ENCODE peak calls at places on chromosomes 3 and 15, in five cellular contexts. R, V, D, B and M are unnamed samples.

GRCh38 chr3:110069641-110070538 is 732.5 kb upstream of the DPPA4 start:
- DNase-seq in R (no peak), V (peak), D (no peak), B (no peak), M (no peak)

GRCh38 chr3:35505181-35505580 is 134.1 kb upstream of the ARPP21 start:
- DNase-seq in R (peak), V (no peak), D (no peak), B (no peak), M (no peak)

GRCh38 chr3:58260261-58260731 is 22.7 kb downstream of the ABHD6 start:
- DNase-seq in R (no peak), V (peak), D (no peak), B (peak), M (no peak)

GRCh38 chr15:39581501-39582285 is 814 bp downstream of the THBS1 start:
- DNase-seq in R (no peak), V (peak), D (peak), B (no peak), M (no peak)

GRCh38 chr3:191461113-191461595 is at the start of gene PYDC2:
- DNase-seq in R (no peak), V (no peak), D (no peak), B (no peak), M (no peak)

GRCh38 chr3:127043731-127044510 is 61.0 kb downstream of the PLXNA1 start:
- DNase-seq in R (no peak), V (no peak), D (no peak), B (no peak), M (no peak)

GRCh38 chr3:43533009-43533408 is 88.8 kb downstream of the ANO10 start:
- DNase-seq in R (no peak), V (no peak), D (no peak), B (no peak), M (no peak)

GRCh38 chr15:22979699-22980188 is 424 bp downstream of the CYFIP1 start:
- DNase-seq in R (no peak), V (no peak), D (no peak), B (no peak), M (peak)

GRCh38 chr15:80099246-80099645 is 39.8 kb downstream of the ZFAND6 start:
- DNase-seq in R (no peak), V (peak), D (no peak), B (no peak), M (no peak)

GRCh38 chr3:71593106-71593505 is 9.6 kb upstream of the FOXP1 start:
- DNase-seq in R (no peak), V (no peak), D (no peak), B (no peak), M (no peak)

GRCh38 chr3:176120507-176120906 is 1076.8 kb downstream of the TBL1XR1 start:
- DNase-seq in R (no peak), V (no peak), D (no peak), B (no peak), M (no peak)

GRCh38 chr3:8505621-8506020 is 4.0 kb downstream of the LMCD1 start:
- DNase-seq in R (no peak), V (no peak), D (peak), B (no peak), M (no peak)

GRCh38 chr3:186950402-186951093 is 20.2 kb downstream of the ST6GAL1 start:
- DNase-seq in R (no peak), V (no peak), D (no peak), B (no peak), M (no peak)

GRCh38 chr3:20683912-20684311 is 497.9 kb upstream of the SGO1 start:
- DNase-seq in R (no peak), V (peak), D (no peak), B (no peak), M (no peak)

GRCh38 chr3:186021673-186022362 is 84.0 kb upstream of the TRA2B start:
- DNase-seq in R (no peak), V (peak), D (no peak), B (no peak), M (no peak)

GRCh38 chr3:37458162-37458895 is 283.9 kb upstream of the LRRFIP2 start:
- DNase-seq in R (no peak), V (no peak), D (no peak), B (no peak), M (no peak)

GRCh38 chr3:49530231-49530630 is 24.0 kb upstream of the BSN start:
- DNase-seq in R (no peak), V (no peak), D (peak), B (no peak), M (no peak)

GRCh38 chr3:50616770-50617095 is 218 bp upstream of the MAPKAPK3 start:
- DNase-seq in R (peak), V (peak), D (peak), B (peak), M (peak)

GRCh38 chr3:136075816-136076215 is 110.3 kb downstream of the PPP2R3A start:
- DNase-seq in R (peak), V (peak), D (no peak), B (no peak), M (no peak)

GRCh38 chr3:13595485-13595884 is 46.6 kb downstream of the FBLN2 start:
- DNase-seq in R (no peak), V (no peak), D (no peak), B (no peak), M (no peak)

GRCh38 chr15:38148476-38148875 is 104.2 kb upstream of the SPRED1 start:
- DNase-seq in R (no peak), V (peak), D (no peak), B (no peak), M (no peak)

GRCh38 chr3:161939919-161940693 is 443.5 kb downstream of the OTOL1 start:
- DNase-seq in R (no peak), V (no peak), D (no peak), B (no peak), M (no peak)

GRCh38 chr3:31392568-31392967 is 140.2 kb upstream of the STT3B start:
- DNase-seq in R (no peak), V (no peak), D (no peak), B (no peak), M (no peak)

GRCh38 chr3:73827658-73828313 is 203.0 kb upstream of the PDZRN3 start:
- DNase-seq in R (no peak), V (no peak), D (no peak), B (no peak), M (no peak)

GRCh38 chr3:163776753-163777152 is 1301.5 kb downstream of the SI start:
- DNase-seq in R (no peak), V (no peak), D (no peak), B (no peak), M (no peak)

GRCh38 chr3:170852307-170852706 is 17.7 kb downstream of the RPL22L1 start:
- DNase-seq in R (no peak), V (no peak), D (no peak), B (no peak), M (no peak)

GRCh38 chr3:184371570-184372018 is 6.4 kb downstream of the THPO start:
- DNase-seq in R (peak), V (peak), D (peak), B (peak), M (peak)

GRCh38 chr15:26157081-26157480 is 294.0 kb upstream of the ATP10A start:
- DNase-seq in R (no peak), V (no peak), D (no peak), B (no peak), M (no peak)

GRCh38 chr3:5728085-5728484 is 540.6 kb downstream of the EDEM1 start:
- DNase-seq in R (no peak), V (no peak), D (no peak), B (no peak), M (no peak)

GRCh38 chr15:31537770-31538592 is 211.3 kb downstream of the KLF13 start:
- DNase-seq in R (no peak), V (no peak), D (no peak), B (no peak), M (no peak)

GRCh38 chr15:62506217-62506805 is 341.2 kb upstream of the C2CD4B start:
- DNase-seq in R (no peak), V (peak), D (no peak), B (no peak), M (no peak)

GRCh38 chr3:76859596-76859995 is 180.3 kb upstream of the ROBO2 start:
- DNase-seq in R (no peak), V (no peak), D (no peak), B (no peak), M (no peak)

GRCh38 chr15:58267026-58267425 is 128.8 kb downstream of the AQP9 start:
- DNase-seq in R (no peak), V (no peak), D (no peak), B (no peak), M (no peak)

GRCh38 chr15:51758645-51759044 is 7.2 kb downstream of the TMOD2 start:
- DNase-seq in R (no peak), V (peak), D (no peak), B (peak), M (no peak)

GRCh38 chr3:15758297-15758696 is 39.5 kb downstream of the ANKRD28 start:
- DNase-seq in R (no peak), V (no peak), D (no peak), B (no peak), M (no peak)

GRCh38 chr3:50817756-50818518 is 143.2 kb downstream of the DOCK3 start:
- DNase-seq in R (no peak), V (no peak), D (no peak), B (no peak), M (no peak)

GRCh38 chr3:88203537-88204143 is 53.9 kb downstream of the C3orf38 start:
- DNase-seq in R (peak), V (peak), D (no peak), B (peak), M (peak)

GRCh38 chr15:53225786-53226185 is 435.6 kb upstream of the ONECUT1 start:
- DNase-seq in R (no peak), V (no peak), D (no peak), B (no peak), M (no peak)

GRCh38 chr3:122793568-122794416 is at the start of gene HSPBAP1:
- DNase-seq in R (peak), V (peak), D (peak), B (peak), M (peak)